ENCODE peak calls at places on chromosomes 13 and 19, in eight cellular contexts. I is Daoy; Z is neural crest cell; U is lung; P is stimulated activated CD8-positive, alpha-beta memory T cell treated with anti-CD3 and anti-CD28 coated beads, Interleukin-2, amount 100 ng/mL, for 1 hour; C is activated T-cell treated with anti-CD3 and anti-CD28 coated beads, Interleukin-2, amount 50 U/mL, for 24 hours; H is right lobe of liver; Q is NB4. T is an unnamed sample.

GRCh38 chr13:42078113-42078769 is 29.8 kb downstream of the DGKH start:
- DNase-seq in Q (peak; percentile 12), C (no peak), P (no peak), Z (no peak), H (peak; percentile 23), I (no peak), U (no peak), T (peak; percentile 27)

GRCh38 chr13:72180253-72180952 is 313.4 kb upstream of the DACH1 start:
- DNase-seq in Q (no peak), H (peak; percentile 25), Z (no peak), P (no peak), U (no peak), I (no peak), C (no peak), T (no peak)

GRCh38 chr13:114038211-114038613 is 64.3 kb upstream of the C13orf46 start:
- DNase-seq in I (no peak), H (no peak), U (no peak), P (no peak), Q (no peak), Z (no peak), C (no peak), T (no peak)

GRCh38 chr13:34617684-34618083 is 324.4 kb upstream of the NBEA start:
- DNase-seq in Z (no peak), Q (no peak), H (no peak), P (no peak), C (no peak), I (no peak), U (no peak), T (no peak)

GRCh38 chr19:30074096-30074495 is 132.1 kb downstream of the URI1 start:
- DNase-seq in Z (no peak), U (no peak), I (no peak), C (no peak), P (no peak), H (no peak), Q (no peak), T (no peak)

GRCh38 chr19:51097166-51097736 is 11.0 kb downstream of the CTU1 start:
- DNase-seq in H (peak; percentile 71), Z (peak; percentile 60), P (peak; percentile 31), C (peak; percentile 76), U (peak; percentile 68), Q (peak; percentile 59), I (peak; percentile 63), T (peak; percentile 64)

GRCh38 chr19:44684892-44685847 is 13.8 kb upstream of the CEACAM16 start:
- DNase-seq in I (peak; percentile 89), P (no peak), C (no peak), H (peak; percentile 64), U (peak; percentile 65), Q (peak; percentile 43), Z (no peak), T (no peak)

GRCh38 chr19:12331211-12331941 is 2.1 kb downstream of the ZNF563 start:
- DNase-seq in Z (no peak), Q (no peak), U (no peak), C (peak; percentile 72), P (no peak), I (no peak), H (peak; percentile 82), T (no peak)

GRCh38 chr13:33876716-33877394 is 58.9 kb downstream of the RFC3 start:
- DNase-seq in Z (no peak), C (no peak), U (no peak), Q (no peak), I (no peak), H (no peak), P (no peak), T (no peak)

GRCh38 chr13:23443878-23444277 is 10.4 kb upstream of the SACS start:
- DNase-seq in Q (no peak), P (no peak), I (no peak), Z (no peak), C (no peak), H (no peak), U (no peak), T (no peak)

GRCh38 chr19:18613589-18614234 is 1.0 kb downstream of the TMEM59L start:
- DNase-seq in Q (no peak), C (no peak), U (no peak), H (no peak), Z (no peak), P (no peak), I (no peak), T (no peak)

GRCh38 chr19:49347835-49348234 is 12.6 kb downstream of the CD37 start:
- DNase-seq in Q (peak; percentile 35), Z (no peak), C (no peak), P (no peak), H (no peak), I (peak; percentile 58), U (no peak), T (no peak)

GRCh38 chr13:25648996-25649633 is 277.3 kb downstream of the ATP8A2 start:
- DNase-seq in H (no peak), P (no peak), I (no peak), U (no peak), Z (no peak), C (no peak), Q (no peak), T (no peak)

GRCh38 chr13:26663801-26664200 is 96.8 kb downstream of the GPR12 start:
- DNase-seq in C (no peak), H (no peak), Q (no peak), U (no peak), Z (no peak), I (no peak), P (no peak), T (no peak)

GRCh38 chr19:3125900-3126524 is 9.8 kb upstream of the GNA15 start:
- DNase-seq in C (peak; percentile 86), U (peak; percentile 73), Z (peak; percentile 70), Q (peak; percentile 61), H (peak; percentile 78), I (peak; percentile 71), P (peak; percentile 50), T (peak; percentile 79)

T was measured in left colon.